ENCODE peak calls at places on chromosomes 2 and 18, in five cellular contexts. C, L, X, U and M are unnamed samples.

GRCh38 chr2:216936954-216937357 is 77.1 kb upstream of the TNP1 start:
- DNase-seq in C (no peak), L (no peak), X (no peak), U (no peak), M (peak; percentile 58)

GRCh38 chr2:36379710-36380448 is 24.3 kb downstream of the CRIM1 start:
- DNase-seq in C (no peak), L (no peak), X (no peak), U (no peak), M (no peak)

GRCh38 chr2:95757988-95758387 is 166.2 kb downstream of the TRIM43 start:
- DNase-seq in C (no peak), L (no peak), X (no peak), U (no peak), M (no peak)

GRCh38 chr2:24009680-24010476 is at the start of gene MFSD2B:
- DNase-seq in C (no peak), L (no peak), X (no peak), U (no peak), M (peak; percentile 80)

GRCh38 chr2:210399440-210400041 is 77.0 kb downstream of the LANCL1 start:
- DNase-seq in C (no peak), L (no peak), X (no peak), U (peak; percentile 21), M (no peak)

GRCh38 chr2:241445426-241445825 is 63.0 kb downstream of the STK25 start:
- DNase-seq in C (no peak), L (no peak), X (no peak), U (no peak), M (no peak)

GRCh38 chr2:204681412-204681811 is 136.1 kb downstream of the PARD3B start:
- DNase-seq in C (no peak), L (no peak), X (no peak), U (no peak), M (no peak)

GRCh38 chr2:150136901-150137300 is 350.6 kb downstream of the RND3 start:
- DNase-seq in C (no peak), L (no peak), X (no peak), U (no peak), M (no peak)

GRCh38 chr2:241272722-241273551 is 42.5 kb downstream of the HDLBP start:
- DNase-seq in C (peak; percentile 38), L (no peak), X (peak; percentile 5), U (peak; percentile 58), M (peak; percentile 93)

GRCh38 chr2:106316937-106317336 is 122.8 kb upstream of the UXS1 start:
- DNase-seq in C (no peak), L (no peak), X (no peak), U (no peak), M (no peak)

GRCh38 chr2:149365826-149366583 is 35.6 kb downstream of the LYPD6 start:
- DNase-seq in C (no peak), L (no peak), X (no peak), U (peak; percentile 98), M (no peak)

GRCh38 chr2:240435955-240436625 is 627 bp downstream of the GPC1 start:
- DNase-seq in C (no peak), L (no peak), X (no peak), U (peak; percentile 22), M (peak; percentile 86)

GRCh38 chr18:9971313-9971920 is 57.6 kb downstream of the VAPA start:
- DNase-seq in C (peak; percentile 56), L (no peak), X (peak; percentile 41), U (peak; percentile 87), M (peak; percentile 89)

GRCh38 chr2:58098254-58099096 is 51.9 kb downstream of the VRK2 start:
- DNase-seq in C (no peak), L (no peak), X (no peak), U (no peak), M (no peak)

GRCh38 chr2:218694405-218695145 is 16.1 kb upstream of the TTLL4 start:
- DNase-seq in C (no peak), L (no peak), X (no peak), U (no peak), M (no peak)